ENCODE peak calls at places on chromosomes 3 and 15, in four cellular contexts. O is non-pigmented ciliary epithelial cell, D is ELF-1, B is body of pancreas. C is an unnamed sample.

GRCh38 chr3:72343078-72343477 is 505.2 kb downstream of the SHQ1 start:
- DNase-seq in O (no peak), D (no peak), B (no peak), C (no peak)

GRCh38 chr3:111236833-111237713 is 165.5 kb downstream of the NECTIN3 start:
- DNase-seq in O (no peak), D (no peak), B (no peak), C (no peak)

GRCh38 chr3:198071602-198072285 is 111.7 kb downstream of the LMLN start:
- DNase-seq in O (peak; percentile 92), D (peak; percentile 43), B (no peak), C (peak; percentile 29)

GRCh38 chr3:70042683-70043082 is 43.1 kb downstream of the SAMMSON start:
- DNase-seq in O (no peak), D (no peak), B (no peak), C (no peak)

GRCh38 chr3:13825317-13825590 is 54.6 kb downstream of the WNT7A start:
- DNase-seq in O (no peak), D (peak; percentile 65), B (no peak), C (no peak)

GRCh38 chr3:150080058-150080730 is 109.5 kb upstream of the PFN2 start:
- DNase-seq in O (no peak), D (peak; percentile 74), B (no peak), C (no peak)

GRCh38 chr3:134371542-134372324 is 2.5 kb downstream of the AMOTL2 start:
- DNase-seq in O (no peak), D (peak; percentile 44), B (no peak), C (no peak)

GRCh38 chr15:49372366-49372765 is 50.7 kb upstream of the FGF7 start:
- DNase-seq in O (no peak), D (no peak), B (no peak), C (peak; percentile 8)

GRCh38 chr15:38474155-38474757 is 20.3 kb downstream of the FAM98B start:
- DNase-seq in O (no peak), D (peak; percentile 25), B (peak; percentile 14), C (peak; percentile 43)

GRCh38 chr3:124772081-124772831 is 42.0 kb downstream of the UMPS start:
- DNase-seq in O (peak; percentile 34), D (peak; percentile 78), B (peak; percentile 44), C (no peak)

GRCh38 chr3:14407203-14407602 is 4.8 kb downstream of the SLC6A6 start:
- DNase-seq in O (no peak), D (no peak), B (no peak), C (no peak)

GRCh38 chr3:86175051-86175536 is 815.9 kb downstream of the VGLL3 start:
- DNase-seq in O (peak; percentile 9), D (peak; percentile 42), B (no peak), C (peak; percentile 56)

GRCh38 chr3:156098437-156099035 is 21.8 kb upstream of the KCNAB1 start:
- DNase-seq in O (no peak), D (no peak), B (no peak), C (no peak)

GRCh38 chr3:70360985-70361384 is 48.5 kb upstream of the MDFIC2 start:
- DNase-seq in O (peak; percentile 44), D (no peak), B (no peak), C (no peak)

GRCh38 chr3:21694506-21694905 is 56.5 kb downstream of the ZNF385D start:
- DNase-seq in O (no peak), D (no peak), B (no peak), C (no peak)

GRCh38 chr3:170709046-170709445 is 123.2 kb upstream of the SLC7A14 start:
- DNase-seq in O (peak; percentile 83), D (no peak), B (peak; percentile 10), C (no peak)

GRCh38 chr15:42385980-42386695 is 26.8 kb downstream of the CAPN3 start:
- DNase-seq in O (no peak), D (peak; percentile 21), B (no peak), C (no peak)

GRCh38 chr3:13524979-13525669 is 23.8 kb upstream of the FBLN2 start:
- DNase-seq in O (no peak), D (no peak), B (no peak), C (no peak)

GRCh38 chr15:57031605-57032004 is 113.2 kb downstream of the TCF12 start:
- DNase-seq in O (peak; percentile 19), D (peak; percentile 27), B (peak; percentile 15), C (peak; percentile 38)

GRCh38 chr3:156421534-156421933 is 133.4 kb downstream of the SSR3 start:
- DNase-seq in O (no peak), D (no peak), B (no peak), C (no peak)

GRCh38 chr15:52496175-52496574 is 32.5 kb downstream of the MYO5A start:
- DNase-seq in O (no peak), D (no peak), B (no peak), C (no peak)

GRCh38 chr3:45948409-45948808 is 5.1 kb downstream of the CXCR6 start:
- DNase-seq in O (no peak), D (no peak), B (no peak), C (no peak)